ENCODE peak calls at places on chromosomes 7 and 10, in nine cellular contexts. Q is NCI-H1417; J is T-cell; R is activated CD4-positive, alpha-beta T cell treated with anti-CD3 and anti-CD28 coated beads, Interleukin-2, amount 50 U/mL, for 48 hours; C is small intestine; X is Calu3; N is GM03348; B is stimulated activated CD4-positive, alpha-beta T cell treated with anti-CD3 and anti-CD28 coated beads, Interleukin-1b, Interleukin-23, amount 100 ng/mL, for 24 hours; S is M059J. A is an unnamed sample.

GRCh38 chr7:101330011-101330484 is 8.4 kb upstream of the IFT22 start:
- DNase-seq in C (no peak), B (no peak), X (no peak), J (no peak), N (no peak), Q (no peak), S (no peak), R (no peak), A (no peak)

GRCh38 chr10:36446873-36447272 is 678.5 kb upstream of the ANKRD30A start:
- DNase-seq in Q (no peak), J (no peak), C (no peak), R (no peak), B (no peak), X (no peak), N (no peak), S (no peak), A (no peak)

GRCh38 chr7:83524286-83525075 is 124.5 kb downstream of the SEMA3E start:
- DNase-seq in J (no peak), B (no peak), X (no peak), Q (no peak), R (no peak), N (peak; percentile 5), C (no peak), S (no peak), A (no peak)

GRCh38 chr7:101085000-101085948 is at the start of gene TRIM56:
- DNase-seq in X (peak; percentile 85), R (peak; percentile 77), Q (peak; percentile 92), S (peak; percentile 92), C (peak; percentile 93), J (peak; percentile 71), B (peak; percentile 73), N (peak; percentile 95), A (peak; percentile 49)

GRCh38 chr7:29946428-29947186 is 43.0 kb downstream of the SCRN1 start:
- DNase-seq in Q (no peak), X (peak; percentile 55), S (peak; percentile 32), C (peak; percentile 9), J (no peak), B (no peak), R (no peak), N (peak; percentile 20), A (no peak)

GRCh38 chr10:69861251-69862240 is 59.8 kb downstream of the COL13A1 start:
- DNase-seq in R (no peak), S (peak; percentile 92), B (no peak), X (peak; percentile 80), Q (no peak), J (no peak), N (peak; percentile 70), C (peak; percentile 97), A (no peak)

GRCh38 chr10:14486777-14487510 is 156.2 kb upstream of the FRMD4A start:
- DNase-seq in X (peak; percentile 8), R (no peak), B (no peak), C (no peak), S (peak; percentile 19), Q (peak; percentile 5), J (no peak), N (no peak), A (no peak)

GRCh38 chr10:110845756-110846620 is 25.7 kb upstream of the PDCD4 start:
- DNase-seq in N (no peak), C (peak; percentile 98), J (no peak), B (no peak), S (no peak), X (peak; percentile 42), R (no peak), Q (no peak), A (no peak)

GRCh38 chr10:5434017-5434753 is 21.8 kb downstream of the NET1 start:
- DNase-seq in B (no peak), N (peak; percentile 61), Q (peak; percentile 3), J (no peak), S (peak; percentile 66), R (no peak), X (peak; percentile 41), C (peak; percentile 65), A (no peak)

GRCh38 chr7:148773344-148773743 is 74.6 kb downstream of the CUL1 start:
- DNase-seq in R (peak; percentile 19), B (no peak), N (no peak), J (peak; percentile 28), Q (peak; percentile 93), C (peak; percentile 38), X (no peak), S (no peak), A (peak; percentile 11)

GRCh38 chr10:96857613-96858012 is 25.5 kb downstream of the LCOR start:
- DNase-seq in N (peak; percentile 15), C (no peak), J (no peak), B (no peak), Q (no peak), S (peak; percentile 68), X (no peak), R (no peak), A (no peak)

GRCh38 chr7:43439631-43440401 is 143.1 kb upstream of the STK17A start:
- DNase-seq in R (peak; percentile 60), C (peak; percentile 29), X (peak; percentile 74), B (peak; percentile 51), S (peak; percentile 46), J (peak; percentile 3), N (peak; percentile 79), Q (peak; percentile 19), A (peak; percentile 13)

GRCh38 chr7:149824301-149824741 is 13.9 kb upstream of the ZNF862 start:
- DNase-seq in S (no peak), C (no peak), N (no peak), J (no peak), Q (no peak), R (no peak), B (no peak), X (no peak), A (no peak)

GRCh38 chr10:129157185-129157584 is 309.9 kb upstream of the MGMT start:
- DNase-seq in C (no peak), S (no peak), J (no peak), R (no peak), N (no peak), X (no peak), B (no peak), Q (no peak), A (no peak)

A was measured in GM12878.